ENCODE peak calls at places on chromosomes 1 and 21, in seven cellular contexts. C, N, H, X, O, T and E are unnamed samples.

GRCh38 chr1:19156676-19157075 is 53.4 kb downstream of the UBR4 start:
- DNase-seq in O (no peak), C (no peak), T (peak), N (no peak), X (peak), H (no peak), E (no peak)

GRCh38 chr1:93692983-93693591 is 11.4 kb upstream of the BCAR3 start:
- DNase-seq in N (no peak), H (peak), O (peak), C (no peak), X (peak), T (no peak), E (no peak)

GRCh38 chr1:38489844-38490270 is 369.7 kb downstream of the RRAGC start:
- DNase-seq in N (peak), O (no peak), C (no peak), X (peak), T (no peak), H (peak), E (no peak)

GRCh38 chr1:245332513-245332912 is 177.7 kb downstream of the KIF26B start:
- DNase-seq in T (no peak), H (no peak), N (no peak), X (no peak), C (peak), O (no peak), E (no peak)

GRCh38 chr21:39123375-39123774 is 59.9 kb downstream of the PSMG1 start:
- DNase-seq in C (no peak), T (no peak), X (no peak), H (no peak), N (no peak), O (no peak), E (no peak)

GRCh38 chr21:31484219-31484618 is 140.2 kb upstream of the TIAM1 start:
- DNase-seq in N (no peak), X (no peak), O (no peak), H (no peak), C (no peak), T (no peak), E (no peak)

GRCh38 chr1:30449003-30449402 is 274.4 kb downstream of the MATN1 start:
- DNase-seq in O (no peak), N (no peak), X (no peak), C (no peak), H (no peak), T (no peak), E (no peak)

GRCh38 chr1:23936481-23937176 is 23.0 kb upstream of the PNRC2 start:
- DNase-seq in H (no peak), O (no peak), N (no peak), T (no peak), C (no peak), X (no peak), E (no peak)

GRCh38 chr21:37130971-37131370 is 57.9 kb downstream of the TTC3 start:
- DNase-seq in O (no peak), C (no peak), X (no peak), T (no peak), H (no peak), N (no peak), E (no peak)

GRCh38 chr1:154810571-154810970 is 59.5 kb downstream of the KCNN3 start:
- DNase-seq in X (no peak), C (no peak), T (no peak), O (no peak), H (no peak), N (no peak), E (no peak)

GRCh38 chr1:27656157-27656893 is 15.7 kb downstream of the IFI6 start:
- DNase-seq in H (no peak), O (no peak), T (peak), X (peak), N (no peak), C (no peak), E (no peak)

GRCh38 chr1:36751525-36751924 is 268.8 kb upstream of the CSF3R start:
- DNase-seq in N (no peak), O (no peak), C (no peak), H (no peak), X (no peak), T (no peak), E (no peak)

GRCh38 chr1:202806845-202807366 is 1.3 kb downstream of the KDM5B start:
- DNase-seq in X (peak), N (peak), O (no peak), C (no peak), T (no peak), H (peak), E (no peak)

GRCh38 chr21:19130379-19131028 is 726.9 kb upstream of the TMPRSS15 start:
- DNase-seq in O (no peak), X (no peak), N (no peak), T (no peak), C (no peak), H (no peak), E (no peak)

GRCh38 chr1:58432813-58433668 is 113.5 kb downstream of the OMA1 start:
- DNase-seq in T (no peak), H (no peak), C (no peak), O (peak), X (no peak), N (no peak), E (no peak)

GRCh38 chr1:2101946-2102345 is 51.7 kb downstream of the PRKCZ start:
- DNase-seq in N (no peak), T (no peak), C (no peak), O (no peak), X (no peak), H (no peak), E (no peak)

GRCh38 chr1:2248127-2248826 is 20.2 kb downstream of the SKI start:
- DNase-seq in X (no peak), C (no peak), H (no peak), N (no peak), O (no peak), T (no peak), E (no peak)

GRCh38 chr1:209672705-209673630 is 2.2 kb upstream of the G0S2 start:
- DNase-seq in C (no peak), T (no peak), O (no peak), H (peak), X (no peak), N (no peak), E (no peak)

GRCh38 chr1:33512612-33513011 is 40.2 kb downstream of the ZSCAN20 start:
- DNase-seq in X (no peak), N (no peak), T (no peak), O (no peak), H (no peak), C (no peak), E (no peak)

GRCh38 chr1:221810406-221810805 is 68.5 kb upstream of the DUSP10 start:
- DNase-seq in C (no peak), H (no peak), X (no peak), O (no peak), N (no peak), T (no peak), E (no peak)

GRCh38 chr1:160767417-160768294 is 28.3 kb upstream of the LY9 start:
- DNase-seq in N (no peak), C (no peak), H (peak), T (no peak), O (no peak), X (no peak), E (no peak)

GRCh38 chr1:30661311-30661710 is 62.1 kb downstream of the MATN1 start:
- DNase-seq in N (no peak), H (no peak), O (no peak), T (no peak), C (no peak), X (no peak), E (no peak)

GRCh38 chr1:171898956-171899355 is 57.7 kb downstream of the DNM3 start:
- DNase-seq in C (no peak), X (no peak), N (no peak), T (no peak), O (no peak), H (no peak), E (no peak)

GRCh38 chr1:172719066-172719627 is 60.2 kb downstream of the FASLG start:
- DNase-seq in O (no peak), C (no peak), T (no peak), N (no peak), H (no peak), X (peak), E (no peak)

GRCh38 chr1:33268927-33269610 is 12.8 kb downstream of the ZNF362 start:
- DNase-seq in O (no peak), T (no peak), N (no peak), X (no peak), H (no peak), C (no peak), E (no peak)

GRCh38 chr1:19163261-19163660 is 46.8 kb downstream of the UBR4 start:
- DNase-seq in N (no peak), X (no peak), T (no peak), O (no peak), C (no peak), H (no peak), E (no peak)

GRCh38 chr21:43355925-43356289 is 71.0 kb downstream of the SIK1 start:
- DNase-seq in N (no peak), X (no peak), T (no peak), H (no peak), C (no peak), O (no peak), E (no peak)

GRCh38 chr1:30840904-30841598 is 67.5 kb downstream of the SDC3 start:
- DNase-seq in O (no peak), C (no peak), X (peak), N (no peak), H (no peak), T (peak), E (no peak)